ENCODE peak calls at places on chromosomes 4 and X, in eight cellular contexts. One of them, this sample, is unnamed.

GRCh38 chr4:23930750-23931488 is 41.1 kb upstream of the PPARGC1A start:
- DNase-seq in stimulated activated CD4-positive, alpha-beta T cell treated with anti-CD3 and anti-CD28 coated beads, Interleukin-15, amount 100 ng/mL, for 24 hours: no peak
- DNase-seq in CD4-positive, alpha-beta memory T cell: no peak
- DNase-seq in breast epithelium: peak
- DNase-seq in kidney tubule cell: peak
- DNase-seq in COR-L47: no peak
- DNase-seq in NCI-H2081: no peak
- DNase-seq in fibroblast of pulmonary artery: peak
- DNase-seq in this sample: no peak

GRCh38 chrX:118530537-118530936 is 34.9 kb downstream of the DOCK11 start:
- DNase-seq in fibroblast of pulmonary artery: peak
- DNase-seq in breast epithelium: no peak
- DNase-seq in COR-L47: no peak
- DNase-seq in CD4-positive, alpha-beta memory T cell: no peak
- DNase-seq in kidney tubule cell: no peak
- DNase-seq in stimulated activated CD4-positive, alpha-beta T cell treated with anti-CD3 and anti-CD28 coated beads, Interleukin-15, amount 100 ng/mL, for 24 hours: no peak
- DNase-seq in NCI-H2081: no peak
- DNase-seq in this sample: no peak

GRCh38 chr4:176896211-176896610 is 103.5 kb upstream of the VEGFC start:
- DNase-seq in kidney tubule cell: no peak
- DNase-seq in CD4-positive, alpha-beta memory T cell: no peak
- DNase-seq in stimulated activated CD4-positive, alpha-beta T cell treated with anti-CD3 and anti-CD28 coated beads, Interleukin-15, amount 100 ng/mL, for 24 hours: no peak
- DNase-seq in COR-L47: no peak
- DNase-seq in fibroblast of pulmonary artery: no peak
- DNase-seq in breast epithelium: no peak
- DNase-seq in NCI-H2081: no peak
- DNase-seq in this sample: no peak

GRCh38 chr4:26765515-26765914 is 95.1 kb upstream of the STIM2 start:
- DNase-seq in CD4-positive, alpha-beta memory T cell: no peak
- DNase-seq in fibroblast of pulmonary artery: no peak
- DNase-seq in kidney tubule cell: peak
- DNase-seq in NCI-H2081: no peak
- DNase-seq in breast epithelium: no peak
- DNase-seq in COR-L47: no peak
- DNase-seq in stimulated activated CD4-positive, alpha-beta T cell treated with anti-CD3 and anti-CD28 coated beads, Interleukin-15, amount 100 ng/mL, for 24 hours: no peak
- DNase-seq in this sample: no peak

GRCh38 chr4:55838952-55839351 is 14.5 kb upstream of the EXOC1 start:
- DNase-seq in COR-L47: no peak
- DNase-seq in kidney tubule cell: no peak
- DNase-seq in fibroblast of pulmonary artery: no peak
- DNase-seq in NCI-H2081: no peak
- DNase-seq in CD4-positive, alpha-beta memory T cell: no peak
- DNase-seq in breast epithelium: no peak
- DNase-seq in stimulated activated CD4-positive, alpha-beta T cell treated with anti-CD3 and anti-CD28 coated beads, Interleukin-15, amount 100 ng/mL, for 24 hours: no peak
- DNase-seq in this sample: no peak

GRCh38 chr4:40357738-40358137 is 22.6 kb downstream of the CHRNA9 start:
- DNase-seq in COR-L47: no peak
- DNase-seq in breast epithelium: peak
- DNase-seq in stimulated activated CD4-positive, alpha-beta T cell treated with anti-CD3 and anti-CD28 coated beads, Interleukin-15, amount 100 ng/mL, for 24 hours: no peak
- DNase-seq in CD4-positive, alpha-beta memory T cell: no peak
- DNase-seq in fibroblast of pulmonary artery: no peak
- DNase-seq in NCI-H2081: no peak
- DNase-seq in kidney tubule cell: peak
- DNase-seq in this sample: no peak

GRCh38 chr4:6470502-6471302 is 1.7 kb downstream of the PPP2R2C start:
- DNase-seq in NCI-H2081: no peak
- DNase-seq in stimulated activated CD4-positive, alpha-beta T cell treated with anti-CD3 and anti-CD28 coated beads, Interleukin-15, amount 100 ng/mL, for 24 hours: peak
- DNase-seq in breast epithelium: peak
- DNase-seq in fibroblast of pulmonary artery: peak
- DNase-seq in COR-L47: peak
- DNase-seq in kidney tubule cell: peak
- DNase-seq in CD4-positive, alpha-beta memory T cell: no peak
- DNase-seq in this sample: no peak

GRCh38 chr4:188423039-188423438 is 283.8 kb downstream of the TRIML1 start:
- DNase-seq in NCI-H2081: no peak
- DNase-seq in breast epithelium: no peak
- DNase-seq in stimulated activated CD4-positive, alpha-beta T cell treated with anti-CD3 and anti-CD28 coated beads, Interleukin-15, amount 100 ng/mL, for 24 hours: no peak
- DNase-seq in fibroblast of pulmonary artery: no peak
- DNase-seq in kidney tubule cell: peak
- DNase-seq in CD4-positive, alpha-beta memory T cell: no peak
- DNase-seq in COR-L47: no peak
- DNase-seq in this sample: no peak

GRCh38 chr4:120718979-120719566 is 203.5 kb downstream of the PRDM5 start:
- DNase-seq in NCI-H2081: peak
- DNase-seq in COR-L47: peak
- DNase-seq in stimulated activated CD4-positive, alpha-beta T cell treated with anti-CD3 and anti-CD28 coated beads, Interleukin-15, amount 100 ng/mL, for 24 hours: peak
- DNase-seq in fibroblast of pulmonary artery: peak
- DNase-seq in breast epithelium: no peak
- DNase-seq in kidney tubule cell: peak
- DNase-seq in CD4-positive, alpha-beta memory T cell: peak
- DNase-seq in this sample: peak

GRCh38 chrX:39645059-39645895 is 452.5 kb downstream of the BCOR start:
- DNase-seq in CD4-positive, alpha-beta memory T cell: no peak
- DNase-seq in stimulated activated CD4-positive, alpha-beta T cell treated with anti-CD3 and anti-CD28 coated beads, Interleukin-15, amount 100 ng/mL, for 24 hours: peak
- DNase-seq in breast epithelium: no peak
- DNase-seq in kidney tubule cell: no peak
- DNase-seq in COR-L47: no peak
- DNase-seq in NCI-H2081: no peak
- DNase-seq in fibroblast of pulmonary artery: peak
- DNase-seq in this sample: no peak

GRCh38 chr4:41448935-41449334 is 89.0 kb upstream of the LIMCH1 start:
- DNase-seq in COR-L47: no peak
- DNase-seq in breast epithelium: no peak
- DNase-seq in NCI-H2081: no peak
- DNase-seq in kidney tubule cell: peak
- DNase-seq in CD4-positive, alpha-beta memory T cell: no peak
- DNase-seq in stimulated activated CD4-positive, alpha-beta T cell treated with anti-CD3 and anti-CD28 coated beads, Interleukin-15, amount 100 ng/mL, for 24 hours: no peak
- DNase-seq in fibroblast of pulmonary artery: no peak
- DNase-seq in this sample: no peak

GRCh38 chr4:16337936-16338335 is 111.7 kb upstream of the TAPT1 start:
- DNase-seq in fibroblast of pulmonary artery: peak
- DNase-seq in COR-L47: no peak
- DNase-seq in NCI-H2081: no peak
- DNase-seq in stimulated activated CD4-positive, alpha-beta T cell treated with anti-CD3 and anti-CD28 coated beads, Interleukin-15, amount 100 ng/mL, for 24 hours: no peak
- DNase-seq in kidney tubule cell: peak
- DNase-seq in CD4-positive, alpha-beta memory T cell: no peak
- DNase-seq in breast epithelium: no peak
- DNase-seq in this sample: no peak

GRCh38 chrX:38627683-38628082 is 66.3 kb downstream of the TSPAN7 start:
- DNase-seq in stimulated activated CD4-positive, alpha-beta T cell treated with anti-CD3 and anti-CD28 coated beads, Interleukin-15, amount 100 ng/mL, for 24 hours: peak
- DNase-seq in COR-L47: no peak
- DNase-seq in NCI-H2081: peak
- DNase-seq in CD4-positive, alpha-beta memory T cell: peak
- DNase-seq in kidney tubule cell: peak
- DNase-seq in fibroblast of pulmonary artery: peak
- DNase-seq in breast epithelium: no peak
- DNase-seq in this sample: no peak

GRCh38 chrX:141928432-141928831 is 24.7 kb downstream of the MAGEC1 start:
- DNase-seq in COR-L47: no peak
- DNase-seq in kidney tubule cell: no peak
- DNase-seq in breast epithelium: no peak
- DNase-seq in stimulated activated CD4-positive, alpha-beta T cell treated with anti-CD3 and anti-CD28 coated beads, Interleukin-15, amount 100 ng/mL, for 24 hours: no peak
- DNase-seq in fibroblast of pulmonary artery: no peak
- DNase-seq in NCI-H2081: no peak
- DNase-seq in CD4-positive, alpha-beta memory T cell: no peak
- DNase-seq in this sample: no peak

GRCh38 chr4:151524610-151525009 is 115.6 kb downstream of the FHIP1A start:
- DNase-seq in kidney tubule cell: no peak
- DNase-seq in fibroblast of pulmonary artery: no peak
- DNase-seq in CD4-positive, alpha-beta memory T cell: no peak
- DNase-seq in NCI-H2081: no peak
- DNase-seq in COR-L47: no peak
- DNase-seq in stimulated activated CD4-positive, alpha-beta T cell treated with anti-CD3 and anti-CD28 coated beads, Interleukin-15, amount 100 ng/mL, for 24 hours: no peak
- DNase-seq in breast epithelium: no peak
- DNase-seq in this sample: no peak

This sample was measured in NCI-H2029.